ENCODE peak calls at places on chromosomes 2 and 18, in ten cellular contexts. T is activated T-cell treated with anti-CD3 and anti-CD28 coated beads, Interleukin-2, amount 50 U/mL, for 1 hour; P is GM04504; G is dorsolateral prefrontal cortex; N is fibroblast of the aortic adventitia; Q is sciatic nerve; V is activated CD8-positive, alpha-beta memory T cell treated with anti-CD3 and anti-CD28 coated beads, Interleukin-2, amount 50 U/mL, for 48 hours; X is NAMALWA; R is ELR; J is NCI-H1105 treated with DMSO at 0.1 percent for 48 hours. E is an unnamed sample.

GRCh38 chr2:194545978-194546377 is 1111.0 kb upstream of the SLC39A10 start:
- DNase-seq in X (peak), Q (no peak), P (no peak), T (no peak), V (no peak), R (peak), N (no peak), G (no peak), J (no peak), E (peak)

GRCh38 chr2:136510244-136510643 is 255.1 kb upstream of the THSD7B start:
- DNase-seq in N (no peak), P (no peak), J (no peak), T (no peak), Q (no peak), R (no peak), V (no peak), X (no peak), G (no peak), E (no peak)

GRCh38 chr2:164852086-164852485 is 10.5 kb upstream of the COBLL1 start:
- DNase-seq in R (no peak), Q (no peak), N (no peak), V (no peak), J (no peak), G (no peak), T (no peak), P (no peak), X (no peak), E (no peak)

GRCh38 chr2:172270278-172271079 is 156.9 kb upstream of the ITGA6 start:
- DNase-seq in Q (no peak), P (no peak), T (peak), V (no peak), G (no peak), X (no peak), R (no peak), J (peak), N (no peak), E (peak)

GRCh38 chr2:152241956-152242355 is 66.4 kb upstream of the STAM2 start:
- DNase-seq in Q (no peak), T (no peak), N (no peak), X (no peak), P (no peak), V (no peak), R (no peak), G (no peak), J (no peak), E (no peak)

GRCh38 chr2:37635359-37636208 is 35.9 kb downstream of the CDC42EP3 start:
- DNase-seq in P (peak), N (peak), T (peak), R (peak), Q (no peak), X (no peak), G (no peak), J (no peak), V (peak), E (no peak)

GRCh38 chr2:235300368-235301201 is 193.3 kb upstream of the AGAP1 start:
- DNase-seq in J (peak), R (peak), P (no peak), N (peak), V (no peak), G (no peak), X (no peak), T (no peak), Q (no peak), E (no peak)

GRCh38 chr2:240974771-240975572 is 23.4 kb upstream of the SNED1 start:
- DNase-seq in P (no peak), N (no peak), G (no peak), T (no peak), Q (no peak), V (no peak), J (no peak), X (no peak), R (peak), E (no peak)

GRCh38 chr2:25222475-25223121 is 54.2 kb upstream of the POMC start:
- DNase-seq in X (no peak), Q (no peak), N (no peak), J (no peak), G (no peak), T (no peak), R (no peak), P (no peak), V (no peak), E (no peak)

GRCh38 chr2:20103514-20103913 is 52.1 kb upstream of the LAPTM4A start:
- DNase-seq in X (peak), J (peak), R (peak), P (no peak), Q (no peak), T (no peak), N (no peak), G (no peak), V (no peak), E (no peak)

GRCh38 chr2:238567067-238567855 is 140.5 kb downstream of the ASB1 start:
- DNase-seq in R (no peak), G (peak), V (no peak), P (no peak), T (no peak), X (no peak), N (no peak), Q (no peak), J (no peak), E (no peak)

GRCh38 chr2:43637030-43637803 is at the start of gene PLEKHH2:
- DNase-seq in J (peak), V (peak), X (peak), R (peak), N (peak), G (peak), Q (peak), P (peak), T (peak), E (peak)

GRCh38 chr2:232525796-232526195 is at the start of gene CHRND:
- DNase-seq in V (no peak), R (no peak), Q (no peak), P (no peak), J (no peak), N (no peak), X (no peak), T (no peak), G (no peak), E (peak)

GRCh38 chr2:160679686-160680085 is 186.1 kb upstream of the RBMS1 start:
- DNase-seq in R (no peak), P (peak), V (no peak), J (no peak), G (no peak), Q (no peak), T (no peak), X (no peak), N (no peak), E (no peak)

GRCh38 chr2:126804347-126804746 is 94.3 kb upstream of the TEX51 start:
- DNase-seq in P (no peak), G (no peak), X (no peak), V (no peak), N (no peak), R (no peak), Q (no peak), J (no peak), T (no peak), E (no peak)

GRCh38 chr2:104388296-104388695 is 465.6 kb upstream of the POU3F3 start:
- DNase-seq in T (no peak), N (no peak), X (no peak), P (peak), R (no peak), J (no peak), G (no peak), V (no peak), Q (no peak), E (no peak)

GRCh38 chr2:219552382-219553167 is 8.7 kb downstream of the TMEM198 start:
- DNase-seq in J (peak), T (peak), Q (peak), P (peak), R (peak), G (peak), N (peak), X (peak), V (peak), E (peak)

GRCh38 chr2:46492301-46492700 is 12.9 kb downstream of the TMEM247 start:
- DNase-seq in J (no peak), P (no peak), T (no peak), Q (no peak), N (no peak), V (no peak), G (no peak), X (no peak), R (no peak), E (no peak)

GRCh38 chr2:66596229-66596628 is 161.3 kb downstream of the MEIS1 start:
- DNase-seq in J (no peak), G (no peak), Q (no peak), T (no peak), X (no peak), N (peak), P (no peak), V (no peak), R (peak), E (peak)

GRCh38 chr2:121682396-121683298 is 33.4 kb upstream of the CLASP1 start:
- DNase-seq in Q (no peak), N (no peak), X (no peak), J (no peak), R (no peak), T (no peak), V (no peak), G (no peak), P (no peak), E (no peak)

GRCh38 chr2:114011709-114012108 is 121.8 kb downstream of the ACTR3 start:
- DNase-seq in P (no peak), J (no peak), Q (no peak), T (no peak), N (no peak), V (no peak), G (no peak), R (no peak), X (no peak), E (no peak)

GRCh38 chr2:169363570-169364150 is 1.3 kb upstream of the LRP2 start:
- DNase-seq in X (no peak), V (peak), Q (no peak), G (peak), J (peak), R (no peak), T (peak), N (peak), P (no peak), E (no peak)

GRCh38 chr18:56869189-56869777 is 218.1 kb downstream of the WDR7 start:
- DNase-seq in T (no peak), Q (no peak), N (peak), V (no peak), R (peak), J (peak), X (peak), G (no peak), P (peak), E (peak)

GRCh38 chr2:139159177-139159576 is 379.0 kb upstream of the NXPH2 start:
- DNase-seq in J (no peak), N (no peak), G (no peak), X (no peak), T (no peak), R (no peak), P (no peak), V (no peak), Q (no peak), E (no peak)

GRCh38 chr2:43258547-43259156 is 32.2 kb upstream of the ZFP36L2 start:
- DNase-seq in J (no peak), R (no peak), X (no peak), P (no peak), N (no peak), V (no peak), Q (no peak), G (no peak), T (no peak), E (no peak)